ENCODE peak calls at places on chromosomes 12 and 14, in eight cellular contexts. A is stimulated activated CD8-positive, alpha-beta memory T cell treated with anti-CD3 and anti-CD28 coated beads, Interleukin-15, amount 100 ng/mL, for 24 hours; X is iris pigment epithelial cell; G is mucosa of gallbladder; V is mesothelial cell of epicardium; F is right atrium auricular region; Q is dorsolateral prefrontal cortex; U is putamen. K is an unnamed sample.

GRCh38 chr14:78355109-78355508 is 184.9 kb downstream of the NRXN3 start:
- DNase-seq in A (no peak), X (no peak), G (no peak), V (no peak), F (no peak), Q (no peak), U (no peak), K (no peak)

GRCh38 chr14:101025656-101026055 is 122.1 kb upstream of the RTL1 start:
- DNase-seq in A (no peak), X (no peak), G (no peak), V (no peak), F (no peak), Q (no peak), U (no peak), K (no peak)

GRCh38 chr12:94644622-94645021 is 5.7 kb downstream of the TMCC3 start:
- DNase-seq in A (no peak), X (peak; percentile 96), G (no peak), V (no peak), F (no peak), Q (no peak), U (no peak), K (no peak)

GRCh38 chr12:104751594-104751993 is 206.5 kb downstream of the SLC41A2 start:
- DNase-seq in A (no peak), X (no peak), G (no peak), V (no peak), F (no peak), Q (no peak), U (no peak), K (no peak)

GRCh38 chr12:43099691-43100163 is 452.3 kb downstream of the ADAMTS20 start:
- DNase-seq in A (no peak), X (peak; percentile 1), G (no peak), V (no peak), F (no peak), Q (no peak), U (no peak), K (no peak)

GRCh38 chr12:34297126-34297789 is 275.0 kb downstream of the ALG10 start:
- DNase-seq in A (no peak), X (no peak), G (no peak), V (no peak), F (no peak), Q (no peak), U (no peak), K (no peak)

GRCh38 chr14:32939254-32940065 is 781 bp downstream of the NPAS3 start:
- DNase-seq in A (no peak), X (peak; percentile 71), G (peak; percentile 63), V (peak; percentile 76), F (no peak), Q (peak; percentile 74), U (peak; percentile 85), K (peak; percentile 83)

GRCh38 chr12:113345318-113345717 is 10.4 kb upstream of the SLC8B1 start:
- DNase-seq in A (no peak), X (no peak), G (no peak), V (no peak), F (no peak), Q (no peak), U (no peak), K (no peak)

GRCh38 chr14:23910081-23910875 is 43.3 kb upstream of the DHRS4 start:
- DNase-seq in A (no peak), X (peak; percentile 55), G (peak; percentile 40), V (no peak), F (no peak), Q (no peak), U (peak; percentile 17), K (peak; percentile 17)

GRCh38 chr12:2683283-2684025 is 111.3 kb upstream of the FKBP4 start:
- DNase-seq in A (no peak), X (no peak), G (no peak), V (peak; percentile 25), F (peak; percentile 30), Q (no peak), U (no peak), K (no peak)

GRCh38 chr12:122189626-122190475 is 6.9 kb downstream of the LRRC43 start:
- DNase-seq in A (no peak), X (no peak), G (no peak), V (no peak), F (no peak), Q (no peak), U (no peak), K (no peak)

GRCh38 chr12:50415899-50416479 is 15.3 kb downstream of the LARP4 start:
- DNase-seq in A (no peak), X (peak; percentile 31), G (no peak), V (no peak), F (no peak), Q (no peak), U (no peak), K (no peak)

GRCh38 chr14:93527076-93527692 is 96.4 kb downstream of the UNC79 start:
- DNase-seq in A (no peak), X (no peak), G (no peak), V (no peak), F (no peak), Q (no peak), U (no peak), K (no peak)

GRCh38 chr14:82125963-82126362 is 592.3 kb upstream of the SEL1L start:
- DNase-seq in A (no peak), X (no peak), G (no peak), V (no peak), F (no peak), Q (no peak), U (no peak), K (no peak)

GRCh38 chr14:24132976-24133375 is 2.5 kb downstream of the FITM1 start:
- DNase-seq in A (no peak), X (no peak), G (no peak), V (no peak), F (no peak), Q (no peak), U (no peak), K (no peak)

GRCh38 chr14:64937821-64938193 is 4.7 kb downstream of the GPX2 start:
- DNase-seq in A (no peak), X (no peak), G (no peak), V (no peak), F (no peak), Q (no peak), U (no peak), K (peak; percentile 39)

GRCh38 chr12:119704065-119704747 is 36.3 kb downstream of the PRKAB1 start:
- DNase-seq in A (no peak), X (peak; percentile 41), G (no peak), V (no peak), F (no peak), Q (no peak), U (no peak), K (no peak)

GRCh38 chr14:24982472-24983155 is 67.3 kb downstream of the STXBP6 start:
- DNase-seq in A (no peak), X (peak; percentile 93), G (no peak), V (no peak), F (no peak), Q (no peak), U (no peak), K (no peak)

GRCh38 chr12:115474525-115475353 is 790.8 kb upstream of the TBX3 start:
- DNase-seq in A (no peak), X (no peak), G (peak; percentile 73), V (no peak), F (no peak), Q (no peak), U (no peak), K (no peak)

GRCh38 chr12:19482036-19482435 is 42.7 kb downstream of the AEBP2 start:
- DNase-seq in A (no peak), X (peak; percentile 24), G (no peak), V (no peak), F (no peak), Q (no peak), U (no peak), K (no peak)

K was measured in C1 segment of cervical spinal cord.